ENCODE peak calls at places on chromosome 6, in seven cellular contexts. Z is tibial nerve, K is astrocyte of the spinal cord, E is HFF-Myc, I is brain microvascular endothelial cell, U is ovary, J is lung. R is an unnamed sample.

GRCh38 chr6:155152211-155153076 is 111.4 kb upstream of the CLDN20 start:
- DNase-seq in Z (no peak), K (no peak), E (no peak), I (no peak), U (no peak), J (no peak), R (no peak)

GRCh38 chr6:80508885-80509630 is 402.6 kb downstream of the BCKDHB start:
- DNase-seq in Z (no peak), K (no peak), E (no peak), I (no peak), U (no peak), J (no peak), R (no peak)

GRCh38 chr6:16236009-16236501 is 2.3 kb upstream of the GMPR start:
- DNase-seq in Z (no peak), K (no peak), E (no peak), I (no peak), U (no peak), J (no peak), R (no peak)

GRCh38 chr6:129331450-129332138 is 378.4 kb downstream of the ARHGAP18 start:
- DNase-seq in Z (no peak), K (peak), E (no peak), I (peak), U (no peak), J (no peak), R (peak)

GRCh38 chr6:12483712-12484111 is 193.6 kb downstream of the EDN1 start:
- DNase-seq in Z (no peak), K (peak), E (peak), I (peak), U (no peak), J (no peak), R (peak)

GRCh38 chr6:33896391-33897192 is 92.8 kb upstream of the MLN start:
- DNase-seq in Z (no peak), K (peak), E (no peak), I (no peak), U (no peak), J (no peak), R (no peak)

GRCh38 chr6:108559097-108559883 is 1.4 kb upstream of the FOXO3 start:
- DNase-seq in Z (peak), K (peak), E (no peak), I (peak), U (peak), J (peak), R (peak)

GRCh38 chr6:109222848-109223247 is 127.5 kb downstream of the CEP57L1 start:
- DNase-seq in Z (no peak), K (no peak), E (no peak), I (no peak), U (no peak), J (no peak), R (no peak)

GRCh38 chr6:169827372-169827771 is 76.0 kb downstream of the ERMARD start:
- DNase-seq in Z (no peak), K (no peak), E (no peak), I (no peak), U (no peak), J (no peak), R (no peak)

GRCh38 chr6:11869656-11870340 is 91.2 kb upstream of the ADTRP start:
- DNase-seq in Z (no peak), K (peak), E (peak), I (no peak), U (peak), J (no peak), R (peak)

GRCh38 chr6:128597956-128598355 is 77.6 kb upstream of the PTPRK start:
- DNase-seq in Z (no peak), K (no peak), E (no peak), I (no peak), U (no peak), J (no peak), R (no peak)

GRCh38 chr6:157823523-157824370 is 701 bp downstream of the SNX9 start:
- DNase-seq in Z (peak), K (peak), E (no peak), I (peak), U (peak), J (no peak), R (peak)

GRCh38 chr6:17881085-17881883 is 106.2 kb downstream of the KIF13A start:
- DNase-seq in Z (no peak), K (no peak), E (peak), I (no peak), U (no peak), J (peak), R (no peak)

GRCh38 chr6:110813813-110814487 is 1.3 kb downstream of the CDK19 start:
- DNase-seq in Z (no peak), K (peak), E (no peak), I (no peak), U (no peak), J (no peak), R (no peak)

GRCh38 chr6:125586074-125586473 is 163.4 kb upstream of the HEY2 start:
- DNase-seq in Z (no peak), K (peak), E (no peak), I (peak), U (no peak), J (no peak), R (no peak)

GRCh38 chr6:9523462-9523861 is 891.4 kb downstream of the TFAP2A start:
- DNase-seq in Z (no peak), K (peak), E (no peak), I (peak), U (no peak), J (no peak), R (peak)

GRCh38 chr6:111080713-111081112 is 6.6 kb upstream of the SLC16A10 start:
- DNase-seq in Z (no peak), K (no peak), E (no peak), I (no peak), U (no peak), J (no peak), R (peak)

GRCh38 chr6:165929607-165930006 is 238.0 kb downstream of the TBXT start:
- DNase-seq in Z (no peak), K (no peak), E (no peak), I (no peak), U (no peak), J (no peak), R (no peak)

GRCh38 chr6:69422474-69422873 is 374.3 kb downstream of the LMBRD1 start:
- DNase-seq in Z (no peak), K (no peak), E (no peak), I (no peak), U (no peak), J (no peak), R (no peak)

GRCh38 chr6:106309024-106309423 is 16.5 kb downstream of the ATG5 start:
- DNase-seq in Z (no peak), K (no peak), E (no peak), I (no peak), U (no peak), J (no peak), R (no peak)

GRCh38 chr6:50270427-50270826 is 220.7 kb upstream of the DEFB112 start:
- DNase-seq in Z (no peak), K (no peak), E (no peak), I (no peak), U (no peak), J (no peak), R (no peak)

GRCh38 chr6:41723178-41723935 is 12.1 kb downstream of the TFEB start:
- DNase-seq in Z (peak), K (peak), E (no peak), I (peak), U (no peak), J (peak), R (no peak)

GRCh38 chr6:136077834-136078576 is 172.1 kb downstream of the MTFR2 start:
- DNase-seq in Z (no peak), K (peak), E (no peak), I (peak), U (no peak), J (no peak), R (peak)

GRCh38 chr6:139591075-139591474 is 216.6 kb upstream of the CITED2 start:
- DNase-seq in Z (no peak), K (no peak), E (no peak), I (no peak), U (no peak), J (no peak), R (no peak)

GRCh38 chr6:143510991-143511891 is at the start of gene FUCA2:
- DNase-seq in Z (peak), K (peak), E (peak), I (peak), U (peak), J (peak), R (peak)

GRCh38 chr6:143514996-143515760 is 3.7 kb upstream of the FUCA2 start:
- DNase-seq in Z (no peak), K (peak), E (no peak), I (no peak), U (no peak), J (peak), R (no peak)

GRCh38 chr6:143516700-143517446 is 5.4 kb upstream of the FUCA2 start:
- DNase-seq in Z (no peak), K (no peak), E (no peak), I (no peak), U (no peak), J (no peak), R (no peak)

GRCh38 chr6:143515766-143516355 is 4.3 kb upstream of the FUCA2 start:
- DNase-seq in Z (no peak), K (no peak), E (no peak), I (no peak), U (no peak), J (no peak), R (no peak)

DNA sequence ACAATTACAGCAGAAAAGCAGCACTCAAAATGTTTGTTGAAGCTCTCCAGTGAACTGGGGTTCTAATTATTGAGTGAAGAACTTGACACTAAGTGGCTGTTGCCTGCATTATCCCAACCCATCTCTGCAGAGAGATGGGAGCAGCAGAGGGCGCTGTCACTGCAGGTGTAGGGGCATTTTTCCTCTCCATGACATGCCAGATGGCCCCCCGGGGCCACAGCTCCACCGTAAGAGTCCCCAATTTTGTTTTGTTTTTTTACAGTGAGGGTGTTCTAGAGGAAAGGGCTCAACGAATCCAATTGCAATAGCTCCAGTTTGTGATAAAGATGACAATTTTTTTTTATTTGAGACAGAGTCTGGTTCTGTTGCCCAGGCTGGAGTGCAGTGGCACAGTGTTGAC is 1.9 kb upstream of the FUCA2 start:
- DNase-seq in Z (no peak), K (no peak), E (no peak), I (no peak), U (no peak), J (no peak), R (no peak)
- TF ChIP-seq CTCF in Z (no peak), K (peak), E (peak), I (peak), U (no peak), J (no peak), R (peak)

GRCh38 chr6:31180500-31180899 is 10.0 kb upstream of the POU5F1 start:
- DNase-seq in Z (peak), K (peak), E (no peak), I (peak), U (peak), J (peak), R (no peak)

GRCh38 chr6:31187780-31188194 is 17.3 kb upstream of the POU5F1 start:
- DNase-seq in Z (no peak), K (no peak), E (no peak), I (no peak), U (no peak), J (no peak), R (no peak)

GRCh38 chr6:31190488-31190887 is 20.0 kb upstream of the POU5F1 start:
- DNase-seq in Z (no peak), K (no peak), E (no peak), I (no peak), U (no peak), J (no peak), R (no peak)

DNA sequence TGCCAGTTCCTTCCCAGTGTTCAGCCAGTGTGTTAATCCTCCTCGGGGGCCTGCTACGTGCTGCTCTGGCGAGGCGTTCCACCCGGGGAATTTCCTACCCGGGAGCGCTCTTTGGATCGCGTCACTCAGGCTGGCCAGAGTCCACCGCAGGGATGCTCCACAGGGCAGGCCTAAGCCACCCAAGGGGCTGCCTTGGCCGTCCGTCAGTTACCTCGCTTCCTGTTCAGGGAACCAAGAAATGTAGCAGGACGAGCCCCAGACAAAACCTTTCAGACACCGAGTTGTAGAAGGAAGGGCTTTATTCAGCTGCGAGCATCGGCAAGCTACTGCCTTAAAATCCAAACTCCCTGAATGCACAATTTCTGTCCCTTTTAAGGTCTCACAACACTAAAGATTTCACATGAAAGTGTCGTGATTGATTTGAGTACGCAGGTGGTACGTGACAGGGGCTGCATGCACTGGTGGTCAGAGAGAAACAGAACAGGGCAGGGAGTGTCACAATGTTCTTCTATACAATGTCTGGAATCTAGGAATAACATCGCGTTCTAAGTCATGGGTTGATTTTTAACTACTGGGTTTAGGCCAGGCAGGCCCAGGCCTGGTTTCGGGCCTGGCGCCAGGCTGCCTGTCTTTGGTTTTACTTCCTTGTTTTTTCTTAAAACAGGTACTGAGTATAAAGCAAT is 15.7 kb upstream of the POU5F1 start:
- DNase-seq in Z (peak), K (no peak), E (no peak), I (no peak), U (no peak), J (no peak), R (no peak)
- H3K4me3 ChIP-seq in Z (peak), K (no peak), E (no peak), I (no peak), U (no peak), J (no peak), R (no peak)

GRCh38 chr6:35728663-35729348 is 8.0 kb upstream of the ARMC12 start:
- DNase-seq in Z (no peak), K (no peak), E (no peak), I (no peak), U (peak), J (peak), R (no peak)
- TF ChIP-seq CTCF in Z (no peak), K (no peak), E (no peak), I (no peak), U (no peak), J (no peak), R (no peak)

GRCh38 chr6:44073612-44074382 is 53.5 kb downstream of the MRPL14 start:
- DNase-seq in Z (no peak), K (no peak), E (no peak), I (no peak), U (no peak), J (no peak), R (no peak)
- H3K4me3 ChIP-seq in Z (peak), K (peak), E (peak), I (peak), U (peak), J (peak), R (peak)

GRCh38 chr6:55886185-55886836 is 10.9 kb upstream of the BMP5 start:
- DNase-seq in Z (no peak), K (peak), E (no peak), I (no peak), U (no peak), J (no peak), R (no peak)
- TF ChIP-seq CTCF in Z (peak), K (peak), E (no peak), I (no peak), U (no peak), J (no peak), R (no peak)

GRCh38 chr6:133787859-133788505 is 100.9 kb upstream of the TCF21 start:
- DNase-seq in Z (no peak), K (no peak), E (no peak), I (no peak), U (no peak), J (no peak), R (no peak)

GRCh38 chr6:133787122-133787521 is 101.8 kb upstream of the TCF21 start:
- DNase-seq in Z (no peak), K (no peak), E (no peak), I (no peak), U (no peak), J (no peak), R (no peak)

GRCh38 chr6:133788556-133788955 is 100.4 kb upstream of the TCF21 start:
- DNase-seq in Z (no peak), K (no peak), E (no peak), I (no peak), U (no peak), J (no peak), R (no peak)
- H3K4me3 ChIP-seq in Z (no peak), K (no peak), E (no peak), I (no peak), U (no peak), J (no peak), R (no peak)

GRCh38 chr6:75563032-75563431 is 38.6 kb upstream of the SENP6 start:
- DNase-seq in Z (no peak), K (peak), E (peak), I (peak), U (no peak), J (no peak), R (no peak)
- TF ChIP-seq CTCF in Z (no peak), K (peak), E (peak), I (peak), U (no peak), J (no peak), R (peak)

DNA sequence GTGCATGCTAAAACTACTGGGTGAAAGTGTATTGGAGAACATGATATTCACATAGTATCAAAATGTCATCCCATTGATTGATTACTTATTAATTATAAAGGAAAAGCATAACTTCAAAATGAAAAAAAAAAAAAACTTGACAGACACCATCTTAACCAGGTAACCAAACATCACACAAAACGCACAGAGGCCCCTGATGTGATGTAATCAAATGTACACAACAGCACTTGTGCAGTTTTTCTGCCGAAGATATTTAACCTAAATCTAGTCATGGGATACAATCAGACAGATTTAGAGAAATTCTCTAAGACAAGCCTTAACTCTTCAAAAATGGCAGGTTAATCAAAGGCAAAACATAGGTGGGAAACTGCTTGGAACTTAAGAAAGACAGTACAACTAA is 102.0 kb upstream of the TENT5A start:
- DNase-seq in Z (no peak), K (no peak), E (no peak), I (no peak), U (no peak), J (no peak), R (no peak)
- H3K4me3 ChIP-seq in Z (no peak), K (no peak), E (no peak), I (no peak), U (no peak), J (no peak), R (no peak)

GRCh38 chr6:160160450-160160849 is 38.8 kb downstream of the SLC22A1 start:
- DNase-seq in Z (no peak), K (peak), E (no peak), I (peak), U (no peak), J (no peak), R (peak)
- TF ChIP-seq CTCF in Z (no peak), K (peak), E (no peak), I (peak), U (no peak), J (no peak), R (peak)

GRCh38 chr6:5624256-5624655 is 362.9 kb downstream of the FARS2 start:
- DNase-seq in Z (no peak), K (no peak), E (no peak), I (no peak), U (no peak), J (no peak), R (no peak)

GRCh38 chr6:5623769-5624168 is 362.5 kb downstream of the FARS2 start:
- DNase-seq in Z (no peak), K (no peak), E (no peak), I (no peak), U (no peak), J (no peak), R (no peak)

GRCh38 chr6:5622276-5623005 is 361.1 kb downstream of the FARS2 start:
- DNase-seq in Z (no peak), K (no peak), E (no peak), I (no peak), U (no peak), J (no peak), R (no peak)

GRCh38 chr6:5630636-5631035 is 369.3 kb downstream of the FARS2 start:
- DNase-seq in Z (no peak), K (no peak), E (no peak), I (no peak), U (no peak), J (no peak), R (no peak)

DNA sequence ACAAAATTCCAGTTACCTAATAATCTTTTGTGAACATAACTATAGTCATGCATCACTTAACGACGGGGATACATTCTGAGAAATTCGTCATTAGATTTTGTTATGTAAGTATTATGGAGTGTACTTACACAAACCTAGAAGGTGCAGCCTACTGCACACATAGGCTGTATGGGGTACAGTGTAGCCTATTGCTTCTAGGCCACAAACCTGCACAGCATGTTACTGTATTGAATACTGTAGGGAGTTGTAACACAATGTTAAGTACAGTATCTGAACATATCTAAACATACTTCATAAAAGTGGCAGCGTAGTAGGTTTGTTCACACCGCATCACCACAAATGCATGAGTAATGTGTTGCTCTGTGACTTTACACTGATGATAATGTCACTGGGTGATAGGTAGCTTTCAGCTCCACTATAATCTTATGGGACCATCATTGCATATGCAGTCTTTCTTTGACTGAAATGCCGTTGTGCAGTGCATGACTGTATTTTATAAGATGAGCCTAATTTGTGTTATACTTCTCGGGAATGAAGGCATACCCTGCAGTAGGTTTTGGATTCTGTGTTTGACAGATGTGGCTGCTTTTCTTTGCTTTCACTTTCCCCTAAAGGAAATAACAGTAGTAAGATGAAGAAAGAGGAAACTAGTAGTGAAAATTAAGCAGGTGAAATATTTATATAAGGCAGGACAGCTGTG is 365.6 kb downstream of the FARS2 start:
- DNase-seq in Z (no peak), K (no peak), E (no peak), I (no peak), U (no peak), J (no peak), R (no peak)
- H3K4me3 ChIP-seq in Z (no peak), K (no peak), E (no peak), I (no peak), U (no peak), J (no peak), R (no peak)